ENCODE peak calls at places on chromosome 7, in seven cellular contexts. D is GM04504; U is iris pigment epithelial cell; I is stimulated activated CD8-positive, alpha-beta memory T cell treated with anti-CD3 and anti-CD28 coated beads, Interleukin-2, amount 100 ng/mL, for 1 hour; C is CD14-positive monocyte; H is immature natural killer cell; O is heart left ventricle. R is an unnamed sample.

GRCh38 chr7:99006739-99007424 is 128.6 kb downstream of the TRRAP start:
- DNase-seq in C (no peak), H (no peak), U (no peak), D (no peak), O (no peak), I (no peak), R (no peak)

GRCh38 chr7:138575897-138576428 is 115.9 kb downstream of the TRIM24 start:
- DNase-seq in C (no peak), H (no peak), I (no peak), U (peak; percentile 22), O (no peak), D (no peak), R (no peak)

GRCh38 chr7:154338709-154339108 is 286.5 kb downstream of the DPP6 start:
- DNase-seq in U (no peak), H (no peak), I (no peak), O (no peak), D (no peak), C (no peak), R (no peak)

GRCh38 chr7:8536431-8536830 is 103.0 kb downstream of the NXPH1 start:
- DNase-seq in H (no peak), D (no peak), C (no peak), O (no peak), I (no peak), U (no peak), R (no peak)

GRCh38 chr7:98957766-98958165 is 79.4 kb downstream of the TRRAP start:
- DNase-seq in D (no peak), H (no peak), O (no peak), I (no peak), C (no peak), U (no peak), R (no peak)

GRCh38 chr7:2237109-2237602 is 4.4 kb upstream of the MAD1L1 start:
- DNase-seq in I (no peak), C (peak; percentile 89), U (no peak), D (no peak), H (no peak), O (peak; percentile 64), R (no peak)

GRCh38 chr7:16345979-16346958 is 75.1 kb downstream of the CRPPA start:
- DNase-seq in O (no peak), U (peak; percentile 88), I (no peak), D (peak; percentile 44), C (no peak), H (peak; percentile 70), R (no peak)

GRCh38 chr7:12715372-12716133 is 28.1 kb downstream of the ARL4A start:
- DNase-seq in I (no peak), D (peak; percentile 62), O (peak; percentile 70), C (peak; percentile 65), H (no peak), U (peak; percentile 99), R (peak; percentile 61)

GRCh38 chr7:4220011-4220410 is 462.1 kb upstream of the FOXK1 start:
- DNase-seq in I (no peak), H (no peak), D (no peak), O (peak; percentile 11), C (no peak), U (no peak), R (no peak)

GRCh38 chr7:34417781-34418180 is 240.2 kb upstream of the NPSR1 start:
- DNase-seq in H (no peak), O (no peak), I (no peak), C (no peak), U (no peak), D (no peak), R (no peak)

GRCh38 chr7:41975854-41976253 is 261.2 kb downstream of the GLI3 start:
- DNase-seq in U (peak; percentile 53), I (no peak), D (no peak), C (no peak), O (no peak), H (no peak), R (no peak)

GRCh38 chr7:106116162-106116704 is 4.1 kb upstream of the SYPL1 start:
- DNase-seq in H (no peak), C (no peak), O (no peak), U (no peak), D (no peak), I (no peak), R (no peak)

GRCh38 chr7:139453673-139454321 is 29.7 kb downstream of the KLRG2 start:
- DNase-seq in I (no peak), O (no peak), C (no peak), U (no peak), D (no peak), H (no peak), R (no peak)

GRCh38 chr7:94154858-94155257 is 150.7 kb upstream of the BET1 start:
- DNase-seq in D (no peak), O (no peak), H (no peak), I (no peak), U (no peak), C (no peak), R (no peak)

GRCh38 chr7:5424689-5425506 is 1.3 kb upstream of the TNRC18 start:
- DNase-seq in H (no peak), D (no peak), U (peak; percentile 45), C (no peak), O (peak; percentile 82), I (no peak), R (peak; percentile 67)

GRCh38 chr7:27154369-27154768 is 2.0 kb upstream of the HOXA3 start:
- DNase-seq in H (no peak), I (no peak), C (peak; percentile 15), U (no peak), O (no peak), D (no peak), R (no peak)

GRCh38 chr7:157945401-157945800 is 608.6 kb downstream of the DNAJB6 start:
- DNase-seq in I (no peak), H (no peak), C (no peak), U (no peak), D (no peak), O (no peak), R (no peak)

GRCh38 chr7:118080947-118081346 is 103.0 kb upstream of the LSM8 start:
- DNase-seq in I (no peak), U (peak; percentile 88), D (no peak), H (no peak), O (no peak), C (no peak), R (peak; percentile 38)

GRCh38 chr7:132464740-132465139 is 111.5 kb downstream of the PLXNA4 start:
- DNase-seq in U (peak; percentile 14), H (no peak), O (peak; percentile 83), D (peak; percentile 5), I (no peak), C (no peak), R (no peak)

GRCh38 chr7:147376152-147376551 is 1214.4 kb upstream of the C7orf33 start:
- DNase-seq in C (no peak), I (no peak), H (no peak), O (no peak), U (no peak), D (no peak), R (no peak)

GRCh38 chr7:158572000-158572828 is 15.4 kb downstream of the PTPRN2 start:
- DNase-seq in H (no peak), U (no peak), D (no peak), O (no peak), C (no peak), I (no peak), R (no peak)

GRCh38 chr7:124839687-124840086 is 74.1 kb upstream of the GPR37 start:
- DNase-seq in O (no peak), C (no peak), I (no peak), D (no peak), U (no peak), H (no peak), R (no peak)

GRCh38 chr7:73986158-73986631 is 41.8 kb upstream of the ELN start:
- DNase-seq in U (no peak), O (peak; percentile 81), H (no peak), C (no peak), I (no peak), D (no peak), R (peak; percentile 42)

R was measured in uterus.